ENCODE peak calls at places on chromosomes 7 and 10, in seven cellular contexts. V is iris pigment epithelial cell; L is IMR-90; R is PC-9; K is nucleus accumbens; H is activated T-cell treated with anti-CD3 and anti-CD28 coated beads, Interleukin-2, amount 50 U/mL, for 24 hours; F is fibroblast of pulmonary artery. B is an unnamed sample.

GRCh38 chr10:71496927-71497801 is 100.4 kb downstream of the CDH23 start:
- DNase-seq in V (no peak), L (no peak), R (no peak), K (no peak), H (no peak), F (no peak), B (no peak)

GRCh38 chr10:92914478-92915066 is 66.3 kb downstream of the EXOC6 start:
- DNase-seq in V (peak), L (peak), R (peak), K (no peak), H (no peak), F (peak), B (peak)

GRCh38 chr10:2188371-2188770 is 451.0 kb upstream of the ADARB2 start:
- DNase-seq in V (no peak), L (no peak), R (no peak), K (no peak), H (no peak), F (no peak), B (no peak)

GRCh38 chr10:47206449-47207279 is 93.3 kb upstream of the GDF10 start:
- DNase-seq in V (peak), L (no peak), R (no peak), K (no peak), H (no peak), F (no peak), B (peak)

GRCh38 chr10:22363305-22363704 is 18.0 kb downstream of the SPAG6 start:
- DNase-seq in V (no peak), L (no peak), R (no peak), K (no peak), H (no peak), F (no peak), B (no peak)

GRCh38 chr10:35876248-35876647 is 234.2 kb upstream of the FZD8 start:
- DNase-seq in V (peak), L (peak), R (no peak), K (no peak), H (no peak), F (peak), B (peak)

GRCh38 chr7:74051629-74052410 is 23.8 kb downstream of the ELN start:
- DNase-seq in V (no peak), L (no peak), R (peak), K (no peak), H (no peak), F (peak), B (no peak)

GRCh38 chr10:18949391-18949790 is 99.2 kb upstream of the MALRD1 start:
- DNase-seq in V (peak), L (peak), R (no peak), K (no peak), H (no peak), F (no peak), B (peak)

GRCh38 chr7:963236-964078 is 9.0 kb upstream of the ADAP1 start:
- DNase-seq in V (no peak), L (no peak), R (no peak), K (no peak), H (no peak), F (no peak), B (no peak)

GRCh38 chr7:116776610-116777289 is 85.6 kb upstream of the CAPZA2 start:
- DNase-seq in V (peak), L (peak), R (peak), K (no peak), H (no peak), F (peak), B (peak)

GRCh38 chr10:20970044-20970443 is 72.9 kb upstream of the NEBL start:
- DNase-seq in V (peak), L (no peak), R (no peak), K (no peak), H (no peak), F (peak), B (peak)

GRCh38 chr7:59079-59825 is 133.1 kb upstream of the FAM20C start:
- DNase-seq in V (no peak), L (no peak), R (no peak), K (no peak), H (no peak), F (no peak), B (no peak)

GRCh38 chr10:77560471-77560870 is 77.1 kb downstream of the KCNMA1 start:
- DNase-seq in V (no peak), L (no peak), R (peak), K (no peak), H (no peak), F (no peak), B (no peak)